ENCODE peak calls at places on chromosome 14, in eight cellular contexts. One of them, this sample, is unnamed.

GRCh38 chr14:75418779-75419768 is 8.7 kb upstream of the JDP2 start:
- DNase-seq in right cardiac atrium: peak
- DNase-seq in left cardiac atrium: no peak
- DNase-seq in D341Med: peak
- DNase-seq in NCI-H1105 treated with DMSO at 0.1 percent for 48 hours: peak
- DNase-seq in aorta: no peak
- DNase-seq in DMS79 treated with DMSO at 0.1 percent for 48 hours: peak
- DNase-seq in breast epithelium: no peak
- DNase-seq in this sample: no peak

GRCh38 chr14:64763801-64764511 is 59.7 kb downstream of the PLEKHG3 start:
- DNase-seq in breast epithelium: no peak
- DNase-seq in DMS79 treated with DMSO at 0.1 percent for 48 hours: no peak
- DNase-seq in NCI-H1105 treated with DMSO at 0.1 percent for 48 hours: no peak
- DNase-seq in right cardiac atrium: peak
- DNase-seq in left cardiac atrium: no peak
- DNase-seq in D341Med: no peak
- DNase-seq in aorta: peak
- DNase-seq in this sample: peak

GRCh38 chr14:67270354-67270753 is 29.1 kb downstream of the PALS1 start:
- DNase-seq in NCI-H1105 treated with DMSO at 0.1 percent for 48 hours: no peak
- DNase-seq in D341Med: no peak
- DNase-seq in left cardiac atrium: no peak
- DNase-seq in breast epithelium: no peak
- DNase-seq in right cardiac atrium: no peak
- DNase-seq in aorta: no peak
- DNase-seq in DMS79 treated with DMSO at 0.1 percent for 48 hours: no peak
- DNase-seq in this sample: peak

GRCh38 chr14:63923422-63923752 is 70.6 kb downstream of the SYNE2 start:
- DNase-seq in breast epithelium: no peak
- DNase-seq in right cardiac atrium: no peak
- DNase-seq in NCI-H1105 treated with DMSO at 0.1 percent for 48 hours: no peak
- DNase-seq in aorta: no peak
- DNase-seq in DMS79 treated with DMSO at 0.1 percent for 48 hours: no peak
- DNase-seq in D341Med: no peak
- DNase-seq in left cardiac atrium: no peak
- DNase-seq in this sample: no peak

GRCh38 chr14:100211366-100211765 is 27.6 kb upstream of the YY1 start:
- DNase-seq in aorta: no peak
- DNase-seq in breast epithelium: no peak
- DNase-seq in NCI-H1105 treated with DMSO at 0.1 percent for 48 hours: no peak
- DNase-seq in DMS79 treated with DMSO at 0.1 percent for 48 hours: no peak
- DNase-seq in right cardiac atrium: peak
- DNase-seq in D341Med: no peak
- DNase-seq in left cardiac atrium: no peak
- DNase-seq in this sample: no peak

GRCh38 chr14:21106506-21107359 is 5.9 kb downstream of the TMEM253 start:
- DNase-seq in D341Med: peak
- DNase-seq in NCI-H1105 treated with DMSO at 0.1 percent for 48 hours: peak
- DNase-seq in breast epithelium: peak
- DNase-seq in left cardiac atrium: peak
- DNase-seq in DMS79 treated with DMSO at 0.1 percent for 48 hours: peak
- DNase-seq in right cardiac atrium: peak
- DNase-seq in aorta: peak
- DNase-seq in this sample: peak

GRCh38 chr14:103728721-103729120 is 13.1 kb downstream of the ZFYVE21 start:
- DNase-seq in left cardiac atrium: no peak
- DNase-seq in NCI-H1105 treated with DMSO at 0.1 percent for 48 hours: peak
- DNase-seq in D341Med: no peak
- DNase-seq in DMS79 treated with DMSO at 0.1 percent for 48 hours: peak
- DNase-seq in breast epithelium: no peak
- DNase-seq in aorta: no peak
- DNase-seq in right cardiac atrium: no peak
- DNase-seq in this sample: no peak

GRCh38 chr14:22939684-22940083 is 10.5 kb upstream of the PRMT5 start:
- DNase-seq in aorta: no peak
- DNase-seq in NCI-H1105 treated with DMSO at 0.1 percent for 48 hours: no peak
- DNase-seq in left cardiac atrium: no peak
- DNase-seq in breast epithelium: no peak
- DNase-seq in D341Med: no peak
- DNase-seq in DMS79 treated with DMSO at 0.1 percent for 48 hours: no peak
- DNase-seq in right cardiac atrium: no peak
- DNase-seq in this sample: peak

GRCh38 chr14:38618514-38618913 is 362.6 kb upstream of the CLEC14A start:
- DNase-seq in left cardiac atrium: no peak
- DNase-seq in breast epithelium: no peak
- DNase-seq in aorta: no peak
- DNase-seq in D341Med: no peak
- DNase-seq in DMS79 treated with DMSO at 0.1 percent for 48 hours: no peak
- DNase-seq in right cardiac atrium: no peak
- DNase-seq in NCI-H1105 treated with DMSO at 0.1 percent for 48 hours: no peak
- DNase-seq in this sample: no peak

GRCh38 chr14:24692382-24693352 is 58.7 kb upstream of the GZMB start:
- DNase-seq in DMS79 treated with DMSO at 0.1 percent for 48 hours: no peak
- DNase-seq in breast epithelium: no peak
- DNase-seq in left cardiac atrium: no peak
- DNase-seq in right cardiac atrium: no peak
- DNase-seq in aorta: no peak
- DNase-seq in NCI-H1105 treated with DMSO at 0.1 percent for 48 hours: no peak
- DNase-seq in D341Med: no peak
- DNase-seq in this sample: no peak

GRCh38 chr14:100439781-100440180 is 116.6 kb downstream of the SLC25A47 start:
- DNase-seq in D341Med: no peak
- DNase-seq in right cardiac atrium: peak
- DNase-seq in NCI-H1105 treated with DMSO at 0.1 percent for 48 hours: no peak
- DNase-seq in DMS79 treated with DMSO at 0.1 percent for 48 hours: no peak
- DNase-seq in aorta: no peak
- DNase-seq in left cardiac atrium: peak
- DNase-seq in breast epithelium: no peak
- DNase-seq in this sample: no peak

GRCh38 chr14:84482256-84483071 is 1047.5 kb upstream of the FLRT2 start:
- DNase-seq in NCI-H1105 treated with DMSO at 0.1 percent for 48 hours: no peak
- DNase-seq in aorta: no peak
- DNase-seq in right cardiac atrium: no peak
- DNase-seq in D341Med: no peak
- DNase-seq in left cardiac atrium: no peak
- DNase-seq in DMS79 treated with DMSO at 0.1 percent for 48 hours: no peak
- DNase-seq in breast epithelium: no peak
- DNase-seq in this sample: peak

GRCh38 chr14:93114713-93115068 is 1.0 kb downstream of the ITPK1 start:
- DNase-seq in right cardiac atrium: peak
- DNase-seq in left cardiac atrium: no peak
- DNase-seq in NCI-H1105 treated with DMSO at 0.1 percent for 48 hours: no peak
- DNase-seq in DMS79 treated with DMSO at 0.1 percent for 48 hours: no peak
- DNase-seq in D341Med: no peak
- DNase-seq in breast epithelium: no peak
- DNase-seq in aorta: peak
- DNase-seq in this sample: no peak

GRCh38 chr14:22797017-22797917 is 18.0 kb downstream of the SLC7A7 start:
- DNase-seq in breast epithelium: no peak
- DNase-seq in aorta: no peak
- DNase-seq in DMS79 treated with DMSO at 0.1 percent for 48 hours: peak
- DNase-seq in right cardiac atrium: no peak
- DNase-seq in D341Med: no peak
- DNase-seq in NCI-H1105 treated with DMSO at 0.1 percent for 48 hours: no peak
- DNase-seq in left cardiac atrium: no peak
- DNase-seq in this sample: no peak

GRCh38 chr14:50362791-50363733 is 33.6 kb downstream of the CDKL1 start:
- DNase-seq in NCI-H1105 treated with DMSO at 0.1 percent for 48 hours: no peak
- DNase-seq in breast epithelium: no peak
- DNase-seq in DMS79 treated with DMSO at 0.1 percent for 48 hours: no peak
- DNase-seq in right cardiac atrium: no peak
- DNase-seq in D341Med: no peak
- DNase-seq in aorta: no peak
- DNase-seq in left cardiac atrium: no peak
- DNase-seq in this sample: peak

GRCh38 chr14:38528582-38528981 is 272.7 kb upstream of the CLEC14A start:
- DNase-seq in right cardiac atrium: no peak
- DNase-seq in breast epithelium: no peak
- DNase-seq in aorta: no peak
- DNase-seq in D341Med: no peak
- DNase-seq in NCI-H1105 treated with DMSO at 0.1 percent for 48 hours: no peak
- DNase-seq in DMS79 treated with DMSO at 0.1 percent for 48 hours: no peak
- DNase-seq in left cardiac atrium: no peak
- DNase-seq in this sample: no peak

GRCh38 chr14:39467889-39468524 is 35.8 kb upstream of the FBXO33 start:
- DNase-seq in right cardiac atrium: no peak
- DNase-seq in left cardiac atrium: no peak
- DNase-seq in breast epithelium: no peak
- DNase-seq in NCI-H1105 treated with DMSO at 0.1 percent for 48 hours: peak
- DNase-seq in aorta: no peak
- DNase-seq in D341Med: no peak
- DNase-seq in DMS79 treated with DMSO at 0.1 percent for 48 hours: no peak
- DNase-seq in this sample: peak

GRCh38 chr14:64248689-64249088 is 45.5 kb downstream of the ESR2 start:
- DNase-seq in left cardiac atrium: no peak
- DNase-seq in breast epithelium: no peak
- DNase-seq in DMS79 treated with DMSO at 0.1 percent for 48 hours: no peak
- DNase-seq in aorta: no peak
- DNase-seq in NCI-H1105 treated with DMSO at 0.1 percent for 48 hours: no peak
- DNase-seq in right cardiac atrium: no peak
- DNase-seq in D341Med: no peak
- DNase-seq in this sample: no peak

GRCh38 chr14:75522224-75522764 is at the start of gene BATF:
- DNase-seq in DMS79 treated with DMSO at 0.1 percent for 48 hours: no peak
- DNase-seq in right cardiac atrium: no peak
- DNase-seq in left cardiac atrium: no peak
- DNase-seq in aorta: no peak
- DNase-seq in breast epithelium: no peak
- DNase-seq in NCI-H1105 treated with DMSO at 0.1 percent for 48 hours: no peak
- DNase-seq in D341Med: no peak
- DNase-seq in this sample: no peak

GRCh38 chr14:77120771-77121743 is 20.5 kb downstream of the ZDHHC22 start:
- DNase-seq in breast epithelium: no peak
- DNase-seq in DMS79 treated with DMSO at 0.1 percent for 48 hours: peak
- DNase-seq in aorta: no peak
- DNase-seq in NCI-H1105 treated with DMSO at 0.1 percent for 48 hours: peak
- DNase-seq in left cardiac atrium: no peak
- DNase-seq in right cardiac atrium: peak
- DNase-seq in D341Med: peak
- DNase-seq in this sample: no peak

GRCh38 chr14:104244221-104245011 is 106.0 kb downstream of the KIF26A start:
- DNase-seq in D341Med: no peak
- DNase-seq in aorta: no peak
- DNase-seq in NCI-H1105 treated with DMSO at 0.1 percent for 48 hours: no peak
- DNase-seq in breast epithelium: peak
- DNase-seq in DMS79 treated with DMSO at 0.1 percent for 48 hours: no peak
- DNase-seq in left cardiac atrium: no peak
- DNase-seq in right cardiac atrium: no peak
- DNase-seq in this sample: no peak

GRCh38 chr14:72715215-72715909 is 178.5 kb downstream of the DPF3 start:
- DNase-seq in D341Med: no peak
- DNase-seq in NCI-H1105 treated with DMSO at 0.1 percent for 48 hours: no peak
- DNase-seq in left cardiac atrium: peak
- DNase-seq in DMS79 treated with DMSO at 0.1 percent for 48 hours: peak
- DNase-seq in right cardiac atrium: peak
- DNase-seq in aorta: no peak
- DNase-seq in breast epithelium: no peak
- DNase-seq in this sample: no peak

GRCh38 chr14:75492832-75493579 is 29.3 kb upstream of the BATF start:
- DNase-seq in breast epithelium: no peak
- DNase-seq in right cardiac atrium: no peak
- DNase-seq in D341Med: no peak
- DNase-seq in left cardiac atrium: no peak
- DNase-seq in aorta: no peak
- DNase-seq in NCI-H1105 treated with DMSO at 0.1 percent for 48 hours: no peak
- DNase-seq in DMS79 treated with DMSO at 0.1 percent for 48 hours: no peak
- DNase-seq in this sample: no peak

GRCh38 chr14:90654831-90655276 is 161.4 kb downstream of the TTC7B start:
- DNase-seq in left cardiac atrium: no peak
- DNase-seq in D341Med: no peak
- DNase-seq in DMS79 treated with DMSO at 0.1 percent for 48 hours: no peak
- DNase-seq in NCI-H1105 treated with DMSO at 0.1 percent for 48 hours: no peak
- DNase-seq in right cardiac atrium: no peak
- DNase-seq in breast epithelium: no peak
- DNase-seq in aorta: no peak
- DNase-seq in this sample: no peak

GRCh38 chr14:64726585-64726890 is 22.3 kb downstream of the PLEKHG3 start:
- DNase-seq in D341Med: peak
- DNase-seq in DMS79 treated with DMSO at 0.1 percent for 48 hours: no peak
- DNase-seq in right cardiac atrium: no peak
- DNase-seq in breast epithelium: no peak
- DNase-seq in aorta: peak
- DNase-seq in left cardiac atrium: no peak
- DNase-seq in NCI-H1105 treated with DMSO at 0.1 percent for 48 hours: no peak
- DNase-seq in this sample: peak

GRCh38 chr14:91113829-91114078 is at the start of gene DGLUCY:
- DNase-seq in NCI-H1105 treated with DMSO at 0.1 percent for 48 hours: no peak
- DNase-seq in left cardiac atrium: peak
- DNase-seq in breast epithelium: no peak
- DNase-seq in aorta: peak
- DNase-seq in right cardiac atrium: peak
- DNase-seq in DMS79 treated with DMSO at 0.1 percent for 48 hours: no peak
- DNase-seq in D341Med: peak
- DNase-seq in this sample: peak

GRCh38 chr14:104865069-104865630 is at the start of gene CEP170B:
- DNase-seq in right cardiac atrium: peak
- DNase-seq in aorta: peak
- DNase-seq in left cardiac atrium: peak
- DNase-seq in NCI-H1105 treated with DMSO at 0.1 percent for 48 hours: peak
- DNase-seq in DMS79 treated with DMSO at 0.1 percent for 48 hours: peak
- DNase-seq in D341Med: peak
- DNase-seq in breast epithelium: no peak
- DNase-seq in this sample: peak

GRCh38 chr14:100573009-100573756 is 14.0 kb downstream of the BEGAIN start:
- DNase-seq in DMS79 treated with DMSO at 0.1 percent for 48 hours: no peak
- DNase-seq in breast epithelium: no peak
- DNase-seq in left cardiac atrium: no peak
- DNase-seq in D341Med: no peak
- DNase-seq in aorta: no peak
- DNase-seq in right cardiac atrium: peak
- DNase-seq in NCI-H1105 treated with DMSO at 0.1 percent for 48 hours: no peak
- DNase-seq in this sample: no peak